ENCODE peak calls at places on chromosomes 5 and 9, in nine cellular contexts. L, W, I, S, H, R, C, N and U are unnamed samples.

GRCh38 chr5:179906795-179907569 is 715 bp downstream of the TBC1D9B start:
- ATAC-seq in L (peak), W (peak), I (peak), S (peak), H (no peak), R (peak), C (peak), N (peak), U (peak)

GRCh38 chr9:128155736-128156500 is 4.1 kb upstream of the BBLN start:
- ATAC-seq in L (no peak), W (no peak), I (no peak), S (no peak), H (no peak), R (no peak), C (no peak), N (no peak), U (no peak)

GRCh38 chr9:93061260-93061751 is 2.8 kb downstream of the SUSD3 start:
- ATAC-seq in L (no peak), W (no peak), I (no peak), S (no peak), H (no peak), R (no peak), C (no peak), N (peak), U (no peak)

GRCh38 chr5:76701298-76701697 is 14.6 kb upstream of the F2R start:
- ATAC-seq in L (no peak), W (no peak), I (peak), S (no peak), H (no peak), R (no peak), C (no peak), N (peak), U (no peak)

GRCh38 chr9:71629816-71630215 is 138.5 kb downstream of the CEMIP2 start:
- ATAC-seq in L (no peak), W (no peak), I (no peak), S (no peak), H (no peak), R (no peak), C (no peak), N (no peak), U (no peak)

GRCh38 chr9:29212590-29213373 is 1639.5 kb upstream of the C9orf72 start:
- ATAC-seq in L (peak), W (no peak), I (peak), S (no peak), H (no peak), R (no peak), C (peak), N (peak), U (no peak)

GRCh38 chr9:130220351-130220750 is 45.2 kb upstream of the HMCN2 start:
- ATAC-seq in L (no peak), W (peak), I (no peak), S (no peak), H (no peak), R (no peak), C (peak), N (no peak), U (no peak)

GRCh38 chr9:130451509-130452388 is 7.0 kb downstream of the ASS1 start:
- ATAC-seq in L (no peak), W (peak), I (peak), S (peak), H (peak), R (peak), C (peak), N (peak), U (peak)

GRCh38 chr5:180900178-180900577 is 1.2 kb downstream of the BTNL8 start:
- ATAC-seq in L (no peak), W (no peak), I (no peak), S (no peak), H (no peak), R (no peak), C (no peak), N (no peak), U (no peak)

GRCh38 chr5:88883059-88883565 is at the start of gene MEF2C:
- ATAC-seq in L (peak), W (peak), I (peak), S (peak), H (peak), R (peak), C (peak), N (peak), U (no peak)

GRCh38 chr9:17520264-17521058 is 58.4 kb upstream of the SH3GL2 start:
- ATAC-seq in L (no peak), W (no peak), I (no peak), S (no peak), H (no peak), R (no peak), C (no peak), N (peak), U (no peak)

GRCh38 chr9:124270504-124271335 is 13.0 kb downstream of the NEK6 start:
- ATAC-seq in L (peak), W (peak), I (no peak), S (peak), H (peak), R (no peak), C (peak), N (peak), U (no peak)

GRCh38 chr5:1943481-1943880 is 60.8 kb upstream of the IRX4 start:
- ATAC-seq in L (no peak), W (no peak), I (no peak), S (no peak), H (no peak), R (no peak), C (no peak), N (no peak), U (no peak)